ENCODE peak calls at places on chromosomes 2 and 18, in seven cellular contexts. D is GM23338, Y is pancreas, A is A549, K is epithelial cell of esophagus, S is mammary epithelial cell, R is OCI-LY7. U is an unnamed sample.

GRCh38 chr2:172811027-172811426 is 75.4 kb downstream of the RAPGEF4 start:
- DNase-seq in D (no peak), Y (no peak), A (no peak), K (no peak), S (no peak), R (no peak), U (no peak)

GRCh38 chr18:13471971-13472628 is 253.5 kb downstream of the LDLRAD4 start:
- DNase-seq in D (peak), Y (no peak), A (no peak), K (no peak), S (no peak), R (no peak), U (peak)

GRCh38 chr2:20594957-20595356 is 55.9 kb downstream of the HS1BP3 start:
- DNase-seq in D (no peak), Y (no peak), A (no peak), K (no peak), S (no peak), R (no peak), U (no peak)

GRCh38 chr2:98607104-98607503 is 1.2 kb downstream of the COA5 start:
- DNase-seq in D (no peak), Y (no peak), A (no peak), K (no peak), S (no peak), R (peak), U (no peak)

GRCh38 chr18:23958036-23958435 is 56.5 kb upstream of the TTC39C start:
- DNase-seq in D (no peak), Y (no peak), A (no peak), K (no peak), S (no peak), R (no peak), U (peak)

GRCh38 chr18:2932247-2933181 is 80.4 kb downstream of the LPIN2 start:
- DNase-seq in D (peak), Y (no peak), A (peak), K (peak), S (peak), R (peak), U (peak)

GRCh38 chr2:227707390-227707789 is 10.4 kb downstream of the SLC19A3 start:
- DNase-seq in D (no peak), Y (no peak), A (no peak), K (no peak), S (no peak), R (no peak), U (no peak)

GRCh38 chr2:45825001-45825651 is 173.7 kb downstream of the PRKCE start:
- DNase-seq in D (peak), Y (no peak), A (peak), K (no peak), S (no peak), R (peak), U (peak)

GRCh38 chr2:209772316-209772715 is 684 bp downstream of the UNC80 start:
- DNase-seq in D (peak), Y (no peak), A (no peak), K (no peak), S (no peak), R (no peak), U (no peak)

GRCh38 chr2:178553047-178553446 is 72.8 kb downstream of the PLEKHA3 start:
- DNase-seq in D (no peak), Y (no peak), A (peak), K (peak), S (peak), R (no peak), U (no peak)

GRCh38 chr18:65459741-65460140 is 291.1 kb upstream of the CDH7 start:
- DNase-seq in D (no peak), Y (no peak), A (no peak), K (no peak), S (no peak), R (no peak), U (no peak)

GRCh38 chr2:238104071-238104511 is 4.0 kb downstream of the ESPNL start:
- DNase-seq in D (no peak), Y (peak), A (no peak), K (no peak), S (no peak), R (no peak), U (no peak)

GRCh38 chr2:61356958-61357350 is 113.9 kb downstream of the USP34 start:
- DNase-seq in D (no peak), Y (no peak), A (no peak), K (no peak), S (no peak), R (no peak), U (no peak)

GRCh38 chr2:240560480-240561324 is 545 bp downstream of the DUSP28 start:
- DNase-seq in D (peak), Y (peak), A (peak), K (peak), S (peak), R (peak), U (peak)

GRCh38 chr2:73827660-73828388 is 937 bp upstream of the STAMBP start:
- DNase-seq in D (no peak), Y (no peak), A (no peak), K (no peak), S (no peak), R (peak), U (no peak)

GRCh38 chr2:20224191-20224715 is 677 bp downstream of the SDC1 start:
- DNase-seq in D (no peak), Y (no peak), A (no peak), K (no peak), S (no peak), R (no peak), U (peak)

GRCh38 chr18:48676346-48676745 is 137.5 kb downstream of the CTIF start:
- DNase-seq in D (no peak), Y (no peak), A (no peak), K (no peak), S (no peak), R (no peak), U (no peak)

GRCh38 chr2:27857417-27858172 is 32.6 kb downstream of the RBKS start:
- DNase-seq in D (no peak), Y (no peak), A (no peak), K (peak), S (peak), R (no peak), U (no peak)

GRCh38 chr2:140154711-140155110 is 1374.5 kb upstream of the NXPH2 start:
- DNase-seq in D (no peak), Y (no peak), A (no peak), K (no peak), S (no peak), R (no peak), U (no peak)

GRCh38 chr2:184125867-184126266 is 472.5 kb upstream of the ZNF804A start:
- DNase-seq in D (no peak), Y (no peak), A (no peak), K (peak), S (no peak), R (no peak), U (no peak)

GRCh38 chr2:64837925-64838641 is 151.1 kb upstream of the SLC1A4 start:
- DNase-seq in D (no peak), Y (no peak), A (peak), K (peak), S (peak), R (peak), U (no peak)

GRCh38 chr2:234450431-234451095 is 46.3 kb downstream of the ARL4C start:
- DNase-seq in D (no peak), Y (no peak), A (no peak), K (no peak), S (no peak), R (no peak), U (no peak)

GRCh38 chr2:234451242-234451641 is 45.6 kb downstream of the ARL4C start:
- DNase-seq in D (no peak), Y (no peak), A (no peak), K (no peak), S (no peak), R (no peak), U (no peak)

GRCh38 chr2:234454433-234454832 is 42.4 kb downstream of the ARL4C start:
- DNase-seq in D (no peak), Y (no peak), A (no peak), K (no peak), S (no peak), R (peak), U (no peak)

GRCh38 chr2:234453216-234453615 is 43.7 kb downstream of the ARL4C start:
- DNase-seq in D (no peak), Y (no peak), A (no peak), K (peak), S (peak), R (no peak), U (no peak)

GRCh38 chr2:234451852-234452625 is 44.8 kb downstream of the ARL4C start:
- DNase-seq in D (no peak), Y (no peak), A (peak), K (peak), S (peak), R (peak), U (no peak)
- H3K4me3 ChIP-seq in D (no peak), Y (no peak), A (no peak), K (no peak), S (no peak), R (no peak), U (no peak)

DNA sequence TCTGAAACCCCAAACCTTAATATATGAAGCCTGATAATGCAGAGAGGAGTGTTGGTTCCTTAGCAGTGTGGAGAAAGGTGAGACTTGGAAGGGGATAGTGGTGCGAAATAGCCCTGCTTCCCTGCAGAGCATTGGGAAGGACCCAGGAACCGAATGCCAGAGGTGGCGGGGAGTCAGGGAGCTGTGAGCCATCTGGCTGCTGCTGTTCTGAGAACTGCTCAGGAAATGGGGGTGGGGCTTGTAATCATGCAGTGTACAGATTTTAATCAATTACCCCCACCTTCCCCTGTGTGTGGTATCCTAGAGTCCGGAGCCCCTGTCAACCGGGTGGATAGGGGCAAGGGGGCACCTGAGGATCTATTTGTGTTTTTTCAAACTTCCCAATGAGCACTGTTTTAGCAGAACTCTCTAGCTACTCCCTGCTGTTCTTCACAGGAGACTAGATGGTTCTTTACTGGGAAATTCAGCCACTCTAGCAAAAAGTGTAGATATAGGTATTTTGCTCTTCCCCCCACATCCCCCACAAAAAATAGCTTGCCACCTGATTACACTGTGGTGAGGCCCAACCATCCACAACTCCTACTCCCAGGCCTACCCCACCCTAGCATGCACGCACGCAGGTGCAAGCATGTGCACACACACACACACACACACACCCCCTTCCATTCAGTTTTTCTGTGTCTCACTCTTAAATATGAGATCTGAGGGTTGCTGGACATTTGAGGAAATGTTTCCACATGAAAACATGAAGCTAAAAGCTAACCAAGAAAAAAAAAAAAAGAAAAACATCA is 30.1 kb upstream of the MBOAT2 start:
- DNase-seq in D (peak), Y (no peak), A (no peak), K (no peak), S (no peak), R (no peak), U (no peak)
- TF ChIP-seq CTCF in D (no peak), Y (no peak), A (no peak), K (no peak), S (no peak), R (no peak), U (no peak)

GRCh38 chr2:197308635-197309368 is 1.8 kb downstream of the ANKRD44 start:
- DNase-seq in D (no peak), Y (no peak), A (no peak), K (no peak), S (no peak), R (peak), U (no peak)
- H3K4me3 ChIP-seq in D (peak), Y (no peak), A (no peak), K (no peak), S (no peak), R (peak), U (peak)

DNA sequence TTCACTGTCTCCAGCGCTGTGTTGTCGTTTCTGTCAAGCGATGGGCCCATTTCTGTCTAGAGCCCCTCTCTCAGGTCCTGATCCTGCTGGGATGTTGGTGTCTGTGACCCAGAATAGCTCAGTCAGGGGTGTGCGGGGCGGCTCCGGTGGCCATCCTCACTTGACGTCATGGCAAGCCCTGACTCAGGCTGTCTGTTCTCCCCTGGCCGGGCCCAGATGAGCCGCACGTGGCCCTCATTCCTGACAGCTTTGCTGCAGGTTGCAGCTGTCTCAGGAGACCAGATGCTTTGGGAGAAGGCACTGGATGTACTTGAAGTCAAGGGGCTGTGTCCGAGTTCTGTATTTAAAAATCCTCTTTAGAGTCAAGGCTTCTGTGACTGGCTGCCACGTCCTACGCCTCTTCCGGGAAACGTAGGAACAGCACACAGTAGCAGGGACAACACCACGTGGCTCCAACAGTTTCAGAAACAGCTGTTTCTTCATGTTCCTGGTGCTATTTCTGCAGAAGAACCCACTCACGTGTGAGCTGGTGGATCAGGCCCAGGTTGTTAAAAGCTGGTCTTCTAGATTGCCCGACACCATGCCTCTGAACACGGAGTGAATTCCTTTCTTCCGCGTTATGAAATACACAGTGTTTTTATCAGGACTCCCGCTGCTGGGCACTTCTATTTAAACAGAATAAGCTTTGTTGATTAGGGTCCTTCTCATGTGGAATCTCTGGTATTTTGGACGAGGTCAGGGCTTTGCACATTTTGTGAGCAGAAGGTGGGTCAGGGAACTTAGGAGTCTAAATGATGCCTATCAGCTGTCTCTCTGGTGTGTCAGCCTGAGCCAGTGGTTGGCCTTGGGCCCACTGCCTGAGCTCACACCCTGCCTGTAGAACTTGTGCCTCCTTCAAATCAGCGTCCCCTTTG is 28.3 kb upstream of the NTSR2 start:
- DNase-seq in D (no peak), Y (no peak), A (no peak), K (no peak), S (no peak), R (no peak), U (peak)
- TF ChIP-seq CTCF in D (no peak), Y (no peak), A (no peak), K (no peak), S (no peak), R (no peak), U (no peak)

GRCh38 chr2:30273574-30273929 is 42.2 kb downstream of the LBH start:
- DNase-seq in D (no peak), Y (no peak), A (peak), K (peak), S (no peak), R (no peak), U (no peak)
- H3K4me3 ChIP-seq in D (no peak), Y (no peak), A (no peak), K (no peak), S (no peak), R (no peak), U (no peak)

DNA sequence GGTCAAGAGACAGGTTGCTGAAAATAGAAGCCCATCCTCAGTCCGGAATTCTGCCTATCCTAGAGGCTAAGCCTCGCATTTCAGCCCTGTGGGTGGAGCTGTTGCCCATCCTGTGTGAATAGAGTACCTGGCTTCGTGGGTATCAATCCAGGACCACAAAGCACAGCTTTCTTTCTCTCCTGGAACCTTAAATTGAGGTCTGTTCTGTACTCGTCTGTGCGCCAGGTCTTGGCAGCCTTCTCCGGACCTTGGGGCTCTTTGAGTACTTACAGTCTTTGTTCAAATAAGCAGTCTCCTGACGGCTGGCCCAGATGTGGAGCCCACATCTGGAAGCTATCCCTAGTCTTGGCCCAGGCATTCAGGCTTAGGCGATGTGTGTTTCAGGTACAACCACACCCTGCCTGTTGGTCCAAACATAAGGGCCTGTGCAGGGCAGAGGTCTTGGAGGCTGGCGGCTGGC is 294.3 kb downstream of the BCL2 start:
- DNase-seq in D (peak), Y (no peak), A (peak), K (peak), S (peak), R (no peak), U (no peak)
- TF ChIP-seq CTCF in D (peak), Y (no peak), A (no peak), K (peak), S (peak), R (peak), U (no peak)

GRCh38 chr2:202588647-202589581 is 45.9 kb upstream of the FAM117B start:
- DNase-seq in D (peak), Y (peak), A (peak), K (peak), S (peak), R (peak), U (peak)
- H3K4me3 ChIP-seq in D (peak), Y (no peak), A (no peak), K (no peak), S (no peak), R (no peak), U (no peak)

GRCh38 chr2:71637168-71637567 is 183.8 kb downstream of the DYSF start:
- DNase-seq in D (no peak), Y (no peak), A (no peak), K (no peak), S (no peak), R (no peak), U (no peak)
- TF ChIP-seq CTCF in D (no peak), Y (no peak), A (no peak), K (no peak), S (no peak), R (no peak), U (no peak)

DNA sequence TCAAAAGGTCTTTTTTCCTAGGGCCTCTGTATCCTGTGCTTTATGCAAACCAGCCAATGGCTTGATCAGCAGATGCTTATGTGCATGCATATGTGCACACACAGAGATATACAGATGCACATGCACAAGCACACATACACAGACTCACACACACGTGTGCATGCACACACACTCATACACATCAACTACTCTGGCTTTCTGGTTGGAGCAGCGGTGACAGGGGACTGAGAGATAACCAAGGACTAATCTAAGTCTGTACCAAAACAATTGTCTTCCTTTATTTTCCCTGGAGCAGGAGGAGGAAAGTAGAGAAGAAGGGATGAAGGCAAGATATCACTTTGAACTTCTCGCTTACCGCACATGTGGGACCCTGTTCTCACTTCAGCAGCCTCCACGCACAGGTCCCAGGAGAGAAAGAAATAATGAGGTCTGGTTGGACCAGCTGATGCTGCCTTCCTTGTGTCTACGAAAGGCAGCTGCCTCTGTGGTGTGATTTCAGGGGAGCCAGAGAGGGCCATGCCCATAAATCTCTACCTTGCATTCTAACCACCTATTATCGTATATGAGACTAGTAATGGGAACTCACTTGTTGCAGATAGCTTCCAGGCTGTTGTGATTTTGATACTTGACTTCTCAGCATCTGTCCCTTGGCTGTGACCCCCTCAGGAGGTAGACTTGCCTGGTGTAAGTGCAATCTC is 338.0 kb downstream of the EN1 start:
- DNase-seq in D (no peak), Y (no peak), A (no peak), K (no peak), S (no peak), R (no peak), U (no peak)
- H3K4me3 ChIP-seq in D (no peak), Y (no peak), A (no peak), K (no peak), S (no peak), R (no peak), U (no peak)

U was measured in lower leg skin.